ENCODE peak calls at places on chromosome 7, in five cellular contexts. J, S, L, R and M are unnamed samples.

GRCh38 chr7:475951-476441 is 43.6 kb downstream of the PDGFA start:
- DNase-seq in J (no peak), S (no peak), L (no peak), R (no peak), M (no peak)

GRCh38 chr7:18019562-18019961 is 8.1 kb downstream of the PRPS1L1 start:
- DNase-seq in J (no peak), S (no peak), L (no peak), R (peak), M (no peak)

GRCh38 chr7:111029574-111030357 is 61.2 kb upstream of the LRRN3 start:
- DNase-seq in J (no peak), S (no peak), L (peak), R (no peak), M (peak)

GRCh38 chr7:143375298-143376034 is 5.7 kb upstream of the ZYX start:
- DNase-seq in J (no peak), S (no peak), L (no peak), R (no peak), M (no peak)

GRCh38 chr7:79114875-79115274 is 338.6 kb downstream of the MAGI2 start:
- DNase-seq in J (no peak), S (no peak), L (no peak), R (no peak), M (no peak)

GRCh38 chr7:83015921-83016320 is 146.8 kb downstream of the PCLO start:
- DNase-seq in J (no peak), S (no peak), L (no peak), R (no peak), M (no peak)

GRCh38 chr7:2009541-2010001 is 223.2 kb downstream of the MAD1L1 start:
- DNase-seq in J (no peak), S (peak), L (no peak), R (no peak), M (no peak)

GRCh38 chr7:36661135-36661840 is 63.0 kb downstream of the AOAH start:
- DNase-seq in J (no peak), S (no peak), L (no peak), R (peak), M (no peak)

GRCh38 chr7:73999664-74000420 is 28.1 kb upstream of the ELN start:
- DNase-seq in J (no peak), S (no peak), L (no peak), R (no peak), M (no peak)

GRCh38 chr7:105664816-105665525 is 83.7 kb upstream of the EFCAB10 start:
- DNase-seq in J (peak), S (peak), L (peak), R (peak), M (no peak)

GRCh38 chr7:82223580-82223979 is 220.0 kb downstream of the CACNA2D1 start:
- DNase-seq in J (no peak), S (no peak), L (no peak), R (no peak), M (no peak)

GRCh38 chr7:135923700-135924261 is 53.4 kb downstream of the MTPN start:
- DNase-seq in J (peak), S (no peak), L (no peak), R (peak), M (no peak)

GRCh38 chr7:16619979-16620408 is 25.6 kb downstream of the ANKMY2 start:
- DNase-seq in J (no peak), S (no peak), L (no peak), R (no peak), M (peak)

GRCh38 chr7:101501351-101501750 is 127.7 kb downstream of the MYL10 start:
- DNase-seq in J (no peak), S (no peak), L (no peak), R (no peak), M (no peak)

GRCh38 chr7:69893915-69894314 is 295.6 kb downstream of the AUTS2 start:
- DNase-seq in J (no peak), S (peak), L (no peak), R (no peak), M (no peak)

GRCh38 chr7:82950436-82950835 is 212.2 kb downstream of the PCLO start:
- DNase-seq in J (no peak), S (no peak), L (no peak), R (no peak), M (no peak)

GRCh38 chr7:26843696-26844095 is 20.7 kb downstream of the SKAP2 start:
- DNase-seq in J (peak), S (no peak), L (no peak), R (peak), M (no peak)

GRCh38 chr7:152435384-152436278 is at the start of gene KMT2C:
- DNase-seq in J (peak), S (peak), L (no peak), R (no peak), M (no peak)

GRCh38 chr7:48811071-48811470 is 113.3 kb upstream of the CDC14C start:
- DNase-seq in J (no peak), S (no peak), L (no peak), R (no peak), M (no peak)

GRCh38 chr7:72016574-72016973 is 395.6 kb downstream of the CALN1 start:
- DNase-seq in J (no peak), S (no peak), L (no peak), R (no peak), M (no peak)

GRCh38 chr7:2713370-2713769 is 25.4 kb downstream of the AMZ1 start:
- DNase-seq in J (no peak), S (peak), L (no peak), R (no peak), M (no peak)

GRCh38 chr7:136018104-136018503 is 40.9 kb upstream of the MTPN start:
- DNase-seq in J (no peak), S (no peak), L (no peak), R (no peak), M (no peak)

GRCh38 chr7:140899883-140900282 is 24.8 kb downstream of the BRAF start:
- DNase-seq in J (no peak), S (peak), L (peak), R (no peak), M (no peak)

GRCh38 chr7:12777257-12777656 is 89.8 kb downstream of the ARL4A start:
- DNase-seq in J (no peak), S (no peak), L (no peak), R (no peak), M (no peak)

GRCh38 chr7:111678281-111678680 is 116.0 kb upstream of the IMMP2L start:
- DNase-seq in J (no peak), S (no peak), L (no peak), R (no peak), M (no peak)

GRCh38 chr7:12578930-12579640 is 8.6 kb downstream of the SCIN start:
- DNase-seq in J (no peak), S (no peak), L (no peak), R (no peak), M (no peak)

GRCh38 chr7:19242246-19242645 is 97.0 kb upstream of the FERD3L start:
- DNase-seq in J (no peak), S (no peak), L (no peak), R (no peak), M (no peak)

GRCh38 chr7:8260871-8261707 is 878 bp downstream of the ICA1 start:
- DNase-seq in J (peak), S (peak), L (no peak), R (no peak), M (no peak)

GRCh38 chr7:30934732-30935568 is 23.3 kb downstream of the AQP1 start:
- DNase-seq in J (peak), S (peak), L (no peak), R (no peak), M (no peak)

GRCh38 chr7:30934225-30934624 is 22.6 kb downstream of the AQP1 start:
- DNase-seq in J (peak), S (peak), L (no peak), R (no peak), M (no peak)

GRCh38 chr7:30936650-30937245 is 25.1 kb downstream of the AQP1 start:
- DNase-seq in J (no peak), S (peak), L (no peak), R (no peak), M (no peak)

GRCh38 chr7:30937426-30937825 is 25.8 kb downstream of the AQP1 start:
- DNase-seq in J (no peak), S (no peak), L (no peak), R (no peak), M (no peak)

GRCh38 chr7:30935569-30935877 is 23.9 kb downstream of the AQP1 start:
- DNase-seq in J (peak), S (no peak), L (no peak), R (no peak), M (no peak)
- TF ChIP-seq ZBTB33 in J (no peak), S (no peak), L (no peak), R (no peak), M (no peak)

GRCh38 chr7:77798394-77799077 is at the start of the genes PHTF2 and TMEM60:
- DNase-seq in J (peak), S (peak), L (peak), R (peak), M (peak)

GRCh38 chr7:77794000-77794399 is 4.2 kb downstream of the TMEM60 start:
- DNase-seq in J (no peak), S (no peak), L (no peak), R (no peak), M (no peak)

GRCh38 chr7:77797734-77798393 is 370 bp downstream of the TMEM60 start:
- DNase-seq in J (peak), S (peak), L (no peak), R (no peak), M (no peak)

GRCh38 chr7:77796960-77797359 is 1.3 kb downstream of the TMEM60 start:
- DNase-seq in J (no peak), S (no peak), L (no peak), R (no peak), M (no peak)

DNA sequence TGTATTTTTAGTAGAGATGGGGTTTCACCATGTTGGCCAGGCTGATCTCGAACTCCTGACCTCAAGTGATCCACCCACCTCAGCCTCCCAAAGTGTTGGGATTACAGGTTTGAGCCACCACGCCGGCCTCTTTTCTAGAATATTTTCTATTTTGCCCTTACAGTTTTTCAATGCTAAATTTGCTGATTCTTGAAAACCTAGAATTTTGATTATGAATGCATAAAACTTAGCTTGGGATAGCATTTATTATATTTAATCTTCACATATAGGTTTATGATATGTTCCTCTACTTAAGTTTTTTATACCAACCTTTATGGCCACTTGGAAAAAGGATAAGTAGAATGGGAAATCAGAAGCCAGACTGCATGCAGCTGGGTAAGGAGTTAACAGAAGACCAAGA is 2.1 kb downstream of the TMEM60 start:
- DNase-seq in J (no peak), S (no peak), L (no peak), R (no peak), M (no peak)
- TF ChIP-seq ZBTB33 in J (no peak), S (no peak), L (no peak), R (no peak), M (no peak)

DNA sequence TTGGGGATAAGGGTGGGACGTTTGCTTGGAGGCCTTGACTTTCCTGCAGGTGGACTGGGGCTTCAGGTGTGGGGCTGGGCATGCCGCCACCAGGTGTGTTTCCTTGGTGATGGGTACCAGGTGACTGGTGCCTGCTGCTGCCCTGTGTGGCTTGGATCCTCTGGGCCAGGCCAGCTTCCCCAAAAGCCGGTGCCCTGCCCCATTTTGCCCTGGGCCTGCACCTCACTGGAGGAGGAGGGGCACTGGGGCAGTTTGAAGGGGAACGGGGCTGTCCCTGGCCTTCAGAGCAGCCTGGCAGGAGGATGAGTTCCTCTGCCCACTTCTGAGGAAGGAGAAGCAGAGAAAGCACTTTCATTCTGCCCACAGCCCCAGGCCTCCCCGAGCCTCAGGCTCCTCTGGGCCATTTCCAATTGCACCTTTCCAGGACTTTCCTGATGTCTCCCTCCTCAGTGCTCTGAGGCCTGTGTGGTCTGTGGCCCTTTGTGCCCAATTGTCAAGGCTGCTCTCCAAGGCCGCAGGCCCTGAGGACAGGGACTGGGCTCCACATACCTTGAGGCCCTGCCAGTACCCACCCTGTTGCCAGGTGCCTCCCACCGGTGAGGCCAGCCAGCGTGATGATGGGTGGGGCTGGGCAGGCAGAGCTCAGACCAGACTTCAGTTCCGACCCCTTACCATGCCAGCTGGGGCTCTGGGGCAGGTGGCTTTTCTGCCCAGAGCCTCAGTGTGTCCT is 25.3 kb upstream of the SMARCD3 start:
- DNase-seq in J (no peak), S (no peak), L (no peak), R (no peak), M (no peak)
- TF ChIP-seq ZBTB33 in J (no peak), S (no peak), L (no peak), R (no peak), M (no peak)

GRCh38 chr7:5699951-5700384 is 81.5 kb downstream of the RNF216 start:
- DNase-seq in J (no peak), S (no peak), L (no peak), R (no peak), M (peak)
- TF ChIP-seq ZBTB33 in J (no peak), S (no peak), L (no peak), R (no peak), M (no peak)

DNA sequence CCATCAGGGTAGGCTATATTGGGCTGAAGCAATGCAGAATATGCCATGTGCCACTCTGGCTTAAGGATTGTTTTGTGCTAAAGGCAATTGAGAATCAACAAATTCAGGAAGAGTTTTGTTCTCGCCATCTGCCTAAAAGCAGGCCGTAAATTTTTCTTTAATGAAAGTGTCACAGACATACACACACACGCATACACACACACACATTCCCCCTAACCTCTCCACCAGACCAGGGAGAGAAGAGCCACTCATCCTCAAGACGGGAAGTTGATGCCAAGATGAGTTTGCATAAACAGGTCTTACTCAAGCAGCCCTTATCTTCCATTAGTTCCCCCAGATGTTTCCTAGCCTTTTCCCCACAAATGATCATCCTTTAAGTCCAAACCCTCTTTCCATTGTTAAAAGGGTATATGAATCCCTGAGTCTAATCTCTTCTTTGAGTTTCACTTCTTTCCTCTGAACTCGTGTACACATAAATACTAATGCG is 59.6 kb upstream of the TRIM24 start:
- DNase-seq in J (peak), S (no peak), L (no peak), R (no peak), M (no peak)
- TF ChIP-seq ZBTB33 in J (no peak), S (no peak), L (no peak), R (no peak), M (no peak)

DNA sequence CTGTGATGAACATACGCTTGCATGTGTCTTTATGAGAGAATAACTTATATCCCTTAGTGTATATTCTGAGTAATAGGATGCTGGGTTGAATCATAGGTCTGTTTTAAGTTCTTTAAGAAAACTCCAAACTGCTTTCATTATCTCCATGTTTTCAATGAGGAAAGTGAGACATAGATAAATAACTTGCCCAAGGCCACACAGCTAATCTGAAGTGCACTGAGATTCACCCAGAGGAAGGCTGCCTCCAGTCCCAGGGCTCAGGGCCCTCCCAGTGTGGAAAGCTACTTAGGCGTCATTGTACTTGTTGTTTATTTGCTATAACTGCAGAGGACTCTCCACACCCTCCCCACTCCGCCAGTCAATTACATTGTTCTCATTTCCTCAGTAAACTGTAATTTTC is 126.7 kb downstream of the INHBA start:
- DNase-seq in J (no peak), S (no peak), L (no peak), R (no peak), M (no peak)
- TF ChIP-seq ZBTB33 in J (no peak), S (no peak), L (no peak), R (no peak), M (no peak)

GRCh38 chr7:77975672-77976480 is 177.3 kb downstream of the PHTF2 start:
- DNase-seq in J (no peak), S (no peak), L (no peak), R (no peak), M (no peak)
- TF ChIP-seq ZBTB33 in J (no peak), S (no peak), L (no peak), R (no peak), M (no peak)

DNA sequence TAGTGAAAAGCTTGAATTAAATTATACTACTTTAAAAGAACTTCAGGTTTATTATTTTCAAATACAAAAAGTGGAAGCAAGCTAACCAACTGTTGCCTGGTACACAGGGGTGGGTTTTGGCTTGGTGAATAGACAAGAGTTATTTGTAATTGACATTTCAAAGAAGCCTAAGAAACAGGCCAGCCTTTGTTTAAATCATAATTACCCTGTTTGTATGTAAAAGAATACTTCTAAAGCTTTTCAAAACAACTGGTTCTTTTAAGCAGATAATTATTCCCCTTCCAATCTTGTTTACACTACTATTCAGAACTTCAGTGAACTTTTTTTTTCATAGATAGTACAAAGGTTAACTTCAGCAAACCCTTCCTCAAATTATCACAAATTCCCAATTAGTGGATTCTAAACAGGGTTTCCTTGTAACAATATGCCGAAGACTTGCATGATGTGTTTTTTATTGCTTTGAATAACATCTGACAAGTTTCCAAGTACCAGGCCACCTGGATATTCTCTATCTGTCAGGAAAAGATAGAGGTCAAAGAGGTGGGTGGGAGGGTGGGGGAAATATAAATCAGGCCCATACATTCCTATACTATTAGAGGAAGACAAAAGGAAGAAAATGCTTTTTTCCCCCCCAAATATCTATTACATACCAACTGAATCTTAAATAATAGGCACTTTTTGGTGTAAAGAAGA is 20.4 kb downstream of the SSMEM1 start:
- DNase-seq in J (no peak), S (peak), L (peak), R (no peak), M (no peak)
- TF ChIP-seq ZBTB33 in J (no peak), S (no peak), L (no peak), R (no peak), M (no peak)

GRCh38 chr7:130831817-130832481 is 97.9 kb upstream of the KLF14 start:
- DNase-seq in J (peak), S (peak), L (peak), R (peak), M (no peak)
- TF ChIP-seq ZBTB33 in J (no peak), S (no peak), L (no peak), R (no peak), M (no peak)

GRCh38 chr7:99379043-99379577 is 4.6 kb downstream of the ARPC1B start:
- DNase-seq in J (peak), S (no peak), L (no peak), R (no peak), M (peak)
- TF ChIP-seq ZBTB33 in J (no peak), S (no peak), L (no peak), R (no peak), M (no peak)